ENCODE peak calls at places on chromosomes 1 and 21, in nine cellular contexts. N is omental fat pad, Y is HCT116, R is astrocyte of the spinal cord, O is cardiac muscle cell, L is HFFc6, K is H9, V is PC-9, C is lower lobe of right lung. D is an unnamed sample.

GRCh38 chr1:171867231-171867630 is 25.9 kb downstream of the DNM3 start:
- DNase-seq in O (no peak), C (no peak), V (no peak), Y (no peak), R (no peak), N (no peak), K (no peak), L (no peak), D (no peak)

GRCh38 chr1:242030071-242030470 is 31.2 kb upstream of the MAP1LC3C start:
- DNase-seq in N (no peak), Y (no peak), R (no peak), C (no peak), V (no peak), L (no peak), K (no peak), O (no peak), D (no peak)

GRCh38 chr1:246302251-246302625 is 204.8 kb downstream of the SMYD3 start:
- DNase-seq in C (no peak), L (no peak), R (no peak), Y (no peak), K (no peak), N (no peak), O (no peak), V (no peak), D (no peak)

GRCh38 chr1:158586942-158587341 is 7.2 kb upstream of the OR10X1 start:
- DNase-seq in C (no peak), Y (no peak), V (no peak), K (no peak), N (no peak), L (no peak), O (no peak), R (no peak), D (no peak)

GRCh38 chr1:58660105-58660504 is 39.8 kb downstream of the MYSM1 start:
- DNase-seq in C (no peak), L (no peak), N (no peak), O (no peak), V (no peak), Y (no peak), R (no peak), K (no peak), D (no peak)

GRCh38 chr1:229132706-229133105 is 138.2 kb upstream of the RAB4A start:
- DNase-seq in L (no peak), K (no peak), N (no peak), O (no peak), R (no peak), Y (no peak), V (no peak), C (no peak), D (no peak)

GRCh38 chr1:214330715-214331114 is 49.8 kb downstream of the SMYD2 start:
- DNase-seq in O (no peak), N (no peak), V (no peak), K (no peak), C (no peak), L (no peak), R (no peak), Y (no peak), D (no peak)

GRCh38 chr1:242651817-242652216 is 127.3 kb upstream of the PLD5 start:
- DNase-seq in K (peak), N (no peak), V (peak), C (no peak), Y (no peak), L (no peak), R (no peak), O (peak), D (no peak)

GRCh38 chr1:247387096-247387495 is 28.9 kb upstream of the NLRP3 start:
- DNase-seq in Y (no peak), C (no peak), L (no peak), N (no peak), R (no peak), V (no peak), K (no peak), O (no peak), D (no peak)

GRCh38 chr21:16942703-16943102 is 570.1 kb upstream of the CXADR start:
- DNase-seq in O (no peak), V (no peak), R (peak), Y (no peak), L (no peak), K (peak), C (no peak), N (no peak), D (no peak)

GRCh38 chr1:235077571-235078479 is 50.8 kb downstream of the TOMM20 start:
- DNase-seq in N (no peak), V (no peak), O (no peak), R (no peak), C (peak), K (no peak), L (peak), Y (no peak), D (no peak)

GRCh38 chr1:221715321-221716169 is 26.3 kb downstream of the DUSP10 start:
- DNase-seq in C (no peak), L (peak), R (peak), K (peak), V (no peak), O (no peak), Y (no peak), N (no peak), D (no peak)

GRCh38 chr1:219660666-219661463 is 48.0 kb upstream of the ZC3H11B start:
- DNase-seq in N (peak), K (peak), C (peak), Y (peak), O (peak), R (peak), L (peak), V (peak), D (peak)
- TF ChIP-seq CTCF in N (no peak), K (peak), C (peak), Y (peak), O (peak), R (peak), L (peak), V (peak), D (peak)

GRCh38 chr21:34807881-34808568 is 139.2 kb downstream of the CLIC6 start:
- DNase-seq in N (peak), C (peak), R (peak), V (peak), L (peak), Y (peak), O (no peak), K (no peak), D (no peak)

GRCh38 chr21:34808569-34809204 is 139.9 kb downstream of the CLIC6 start:
- DNase-seq in K (no peak), C (no peak), Y (no peak), O (no peak), V (no peak), R (peak), N (no peak), L (peak), D (no peak)

GRCh38 chr21:34805157-34805556 is 136.4 kb downstream of the CLIC6 start:
- DNase-seq in Y (no peak), L (no peak), O (no peak), K (no peak), V (no peak), C (no peak), N (no peak), R (no peak), D (no peak)

GRCh38 chr21:34806423-34806822 is 137.6 kb downstream of the CLIC6 start:
- DNase-seq in L (no peak), V (no peak), O (no peak), R (no peak), K (no peak), N (no peak), Y (no peak), C (no peak), D (no peak)

GRCh38 chr21:34807146-34807880 is 138.5 kb downstream of the CLIC6 start:
- DNase-seq in Y (no peak), O (no peak), C (no peak), K (no peak), N (peak), R (peak), L (peak), V (peak), D (no peak)
- TF ChIP-seq CTCF in Y (no peak), O (peak), C (no peak), K (no peak), N (no peak), R (no peak), L (peak), V (no peak), D (no peak)

DNA sequence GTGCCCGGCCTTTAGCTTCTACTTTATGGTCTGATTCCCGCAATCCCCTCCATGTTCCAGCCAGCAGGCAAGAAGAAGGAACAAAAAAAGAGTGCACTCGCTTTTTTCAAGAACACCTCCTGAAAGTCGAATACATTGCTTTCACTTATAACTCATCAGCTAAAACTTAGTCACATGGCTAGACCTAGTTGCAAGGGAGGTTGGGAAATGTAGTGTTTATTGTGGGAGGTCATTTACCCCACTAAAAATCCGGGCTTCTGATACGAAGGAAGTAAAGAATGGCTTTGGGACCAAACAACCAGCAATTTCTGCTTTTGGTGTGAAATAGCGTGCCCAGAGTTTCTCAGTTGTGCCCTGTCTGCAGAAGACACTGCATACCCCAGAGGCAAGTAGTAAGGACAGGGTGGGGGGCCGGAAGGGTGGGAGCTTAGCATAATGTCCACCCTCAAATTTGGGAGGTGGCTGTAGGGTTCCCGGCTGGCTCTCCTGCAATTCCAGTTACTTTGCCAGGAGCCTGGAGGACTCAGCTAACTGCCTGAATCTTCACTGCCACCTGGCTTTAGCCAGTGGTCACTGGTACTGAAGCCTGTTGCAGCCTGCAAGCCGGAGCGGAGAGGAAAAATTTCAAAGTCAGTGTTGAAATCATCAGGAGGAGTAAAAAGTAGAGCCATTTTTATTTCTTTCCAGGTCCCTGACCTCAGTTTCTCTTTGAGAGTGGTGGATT is 57.7 kb upstream of the F3 start:
- DNase-seq in N (no peak), R (no peak), Y (no peak), V (peak), K (peak), C (no peak), O (peak), L (peak), D (no peak)
- TF ChIP-seq CTCF in N (no peak), R (peak), Y (peak), V (peak), K (peak), C (peak), O (peak), L (peak), D (peak)

GRCh38 chr1:33099290-33100118 is 18.6 kb downstream of the AZIN2 start:
- DNase-seq in N (no peak), Y (peak), L (peak), V (peak), O (peak), K (peak), R (peak), C (peak), D (no peak)
- TF ChIP-seq CTCF in N (no peak), Y (peak), L (peak), V (peak), O (peak), K (peak), R (peak), C (peak), D (no peak)

GRCh38 chr1:22912311-22912710 is 60.4 kb downstream of the LACTBL1 start:
- DNase-seq in R (no peak), Y (no peak), C (no peak), O (no peak), N (no peak), K (no peak), L (no peak), V (no peak), D (no peak)
- TF ChIP-seq CTCF in R (no peak), Y (no peak), C (no peak), O (no peak), N (no peak), K (no peak), L (no peak), V (no peak), D (no peak)

GRCh38 chr1:204359131-204359473 is 627 bp downstream of the PLEKHA6 start:
- DNase-seq in L (no peak), N (no peak), R (no peak), V (no peak), Y (no peak), C (no peak), O (no peak), K (no peak), D (no peak)
- TF ChIP-seq CTCF in L (no peak), N (no peak), R (no peak), V (no peak), Y (no peak), C (no peak), O (no peak), K (no peak), D (no peak)

GRCh38 chr21:36072453-36073167 is 2.8 kb downstream of the CBR1 start:
- DNase-seq in Y (no peak), R (no peak), L (no peak), K (no peak), N (no peak), V (no peak), O (no peak), C (no peak), D (no peak)

GRCh38 chr21:36073181-36073580 is 3.4 kb downstream of the CBR1 start:
- DNase-seq in K (no peak), R (no peak), Y (no peak), V (no peak), C (no peak), L (no peak), N (no peak), O (no peak), D (no peak)

GRCh38 chr21:36068748-36069398 is 951 bp upstream of the CBR1 start:
- DNase-seq in O (no peak), V (no peak), R (no peak), C (no peak), N (no peak), K (no peak), L (no peak), Y (no peak), D (no peak)

GRCh38 chr21:36070999-36071398 is 1.2 kb downstream of the CBR1 start:
- DNase-seq in V (no peak), Y (no peak), L (no peak), K (no peak), R (no peak), C (no peak), O (no peak), N (no peak), D (no peak)

DNA sequence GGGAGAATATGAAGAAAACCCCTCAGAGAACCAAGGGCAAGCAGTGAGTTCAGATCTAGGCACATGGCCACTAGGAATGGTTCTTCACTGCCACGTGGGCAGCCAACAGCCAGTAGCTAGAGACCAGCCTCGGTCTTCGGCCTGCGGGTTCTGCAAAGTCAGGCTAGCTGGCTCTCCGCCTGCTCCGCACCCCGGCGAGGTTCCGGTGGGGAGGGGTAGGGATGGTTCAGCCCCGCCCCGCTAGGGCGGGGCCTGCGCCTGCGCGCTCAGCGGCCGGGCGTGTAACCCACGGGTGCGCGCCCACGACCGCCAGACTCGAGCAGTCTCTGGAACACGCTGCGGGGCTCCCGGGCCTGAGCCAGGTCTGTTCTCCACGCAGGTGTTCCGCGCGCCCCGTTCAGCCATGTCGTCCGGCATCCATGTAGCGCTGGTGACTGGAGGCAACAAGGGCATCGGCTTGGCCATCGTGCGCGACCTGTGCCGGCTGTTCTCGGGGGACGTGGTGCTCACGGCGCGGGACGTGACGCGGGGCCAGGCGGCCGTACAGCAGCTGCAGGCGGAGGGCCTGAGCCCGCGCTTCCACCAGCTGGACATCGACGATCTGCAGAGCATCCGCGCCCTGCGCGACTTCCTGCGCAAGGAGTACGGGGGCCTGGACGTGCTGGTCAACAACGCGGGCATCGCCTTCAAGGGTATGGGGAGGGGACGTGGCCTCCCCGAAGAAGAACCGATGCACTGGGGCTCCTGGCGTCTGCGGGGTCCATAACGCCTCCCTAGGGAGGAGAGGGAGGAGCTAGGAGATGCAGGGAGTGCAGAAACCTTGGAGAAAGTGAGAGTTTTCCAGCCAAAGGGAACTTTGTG is at the start of gene CBR1:
- DNase-seq in V (peak), N (peak), C (peak), L (peak), Y (no peak), K (peak), O (peak), R (peak), D (no peak)
- TF ChIP-seq CTCF in V (no peak), N (no peak), C (no peak), L (peak), Y (no peak), K (no peak), O (no peak), R (no peak), D (no peak)